ENCODE peak calls at places on chromosomes 4 and X, in nine cellular contexts. One of them, this sample, is unnamed.
A peak's percentile ranks its signal among the peaks of the same experiment; 100 is the strongest.

GRCh38 chr4:70709551-70710080 is 12.1 kb upstream of the RUFY3 start:
- DNase-seq in SK-N-SH: no peak
- DNase-seq in K562: no peak
- DNase-seq in suprapubic skin: no peak
- DNase-seq in ovary: no peak
- DNase-seq in stomach: no peak
- DNase-seq in A549: peak; percentile 37
- DNase-seq in transverse colon: no peak
- DNase-seq in HepG2: peak; percentile 54
- DNase-seq in this sample: no peak

GRCh38 chr4:74583066-74583700 is 138.2 kb downstream of the AREG start:
- DNase-seq in suprapubic skin: no peak
- DNase-seq in ovary: no peak
- DNase-seq in stomach: no peak
- DNase-seq in K562: no peak
- DNase-seq in transverse colon: no peak
- DNase-seq in SK-N-SH: no peak
- DNase-seq in HepG2: no peak
- DNase-seq in A549: peak; percentile 36
- DNase-seq in this sample: no peak

GRCh38 chr4:111991797-111992196 is 153.5 kb upstream of the FAM241A start:
- DNase-seq in transverse colon: no peak
- DNase-seq in K562: no peak
- DNase-seq in SK-N-SH: no peak
- DNase-seq in stomach: no peak
- DNase-seq in A549: peak; percentile 56
- DNase-seq in HepG2: no peak
- DNase-seq in ovary: no peak
- DNase-seq in suprapubic skin: no peak
- DNase-seq in this sample: peak; percentile 8

GRCh38 chrX:121307441-121307840 is 260.0 kb downstream of the GLUD2 start:
- DNase-seq in ovary: no peak
- DNase-seq in HepG2: no peak
- DNase-seq in K562: no peak
- DNase-seq in SK-N-SH: no peak
- DNase-seq in stomach: no peak
- DNase-seq in transverse colon: no peak
- DNase-seq in A549: no peak
- DNase-seq in suprapubic skin: no peak
- DNase-seq in this sample: no peak

GRCh38 chr4:179195887-179196286 is 1753.7 kb upstream of the AGA start:
- DNase-seq in suprapubic skin: no peak
- DNase-seq in K562: no peak
- DNase-seq in HepG2: no peak
- DNase-seq in stomach: no peak
- DNase-seq in ovary: no peak
- DNase-seq in A549: no peak
- DNase-seq in SK-N-SH: no peak
- DNase-seq in transverse colon: no peak
- DNase-seq in this sample: no peak

GRCh38 chr4:121567748-121568147 is 129.0 kb downstream of the ANXA5 start:
- DNase-seq in HepG2: no peak
- DNase-seq in stomach: no peak
- DNase-seq in A549: no peak
- DNase-seq in SK-N-SH: no peak
- DNase-seq in ovary: no peak
- DNase-seq in transverse colon: no peak
- DNase-seq in suprapubic skin: no peak
- DNase-seq in K562: no peak
- DNase-seq in this sample: no peak

GRCh38 chr4:53541577-53542206 is 49.6 kb downstream of the LNX1 start:
- DNase-seq in transverse colon: no peak
- DNase-seq in stomach: no peak
- DNase-seq in A549: no peak
- DNase-seq in HepG2: no peak
- DNase-seq in K562: no peak
- DNase-seq in suprapubic skin: no peak
- DNase-seq in ovary: no peak
- DNase-seq in SK-N-SH: peak; percentile 47
- DNase-seq in this sample: no peak

GRCh38 chr4:69995526-69996016 is at the start of gene STATH:
- DNase-seq in A549: no peak
- DNase-seq in SK-N-SH: no peak
- DNase-seq in K562: no peak
- DNase-seq in transverse colon: no peak
- DNase-seq in HepG2: no peak
- DNase-seq in suprapubic skin: no peak
- DNase-seq in stomach: no peak
- DNase-seq in ovary: no peak
- DNase-seq in this sample: no peak

GRCh38 chr4:61200991-61201526 is 933 bp downstream of the ADGRL3 start:
- DNase-seq in suprapubic skin: peak; percentile 40
- DNase-seq in ovary: peak; percentile 12
- DNase-seq in K562: no peak
- DNase-seq in HepG2: no peak
- DNase-seq in A549: no peak
- DNase-seq in SK-N-SH: peak; percentile 56
- DNase-seq in transverse colon: no peak
- DNase-seq in stomach: no peak
- DNase-seq in this sample: no peak

GRCh38 chr4:48986654-48987164 is 634 bp downstream of the CWH43 start:
- DNase-seq in ovary: no peak
- DNase-seq in SK-N-SH: no peak
- DNase-seq in stomach: no peak
- DNase-seq in suprapubic skin: no peak
- DNase-seq in HepG2: no peak
- DNase-seq in transverse colon: peak; percentile 37
- DNase-seq in K562: no peak
- DNase-seq in A549: no peak
- DNase-seq in this sample: no peak

GRCh38 chrX:111822191-111822590 is 53.8 kb upstream of the TRPC5OS start:
- DNase-seq in ovary: no peak
- DNase-seq in stomach: no peak
- DNase-seq in A549: no peak
- DNase-seq in HepG2: no peak
- DNase-seq in transverse colon: no peak
- DNase-seq in K562: no peak
- DNase-seq in SK-N-SH: no peak
- DNase-seq in suprapubic skin: no peak
- DNase-seq in this sample: no peak

GRCh38 chr4:5370286-5370685 is 319.0 kb downstream of the STK32B start:
- DNase-seq in stomach: no peak
- DNase-seq in HepG2: no peak
- DNase-seq in transverse colon: no peak
- DNase-seq in K562: no peak
- DNase-seq in SK-N-SH: no peak
- DNase-seq in ovary: no peak
- DNase-seq in suprapubic skin: no peak
- DNase-seq in A549: peak; percentile 85
- DNase-seq in this sample: no peak

GRCh38 chr4:6917445-6918241 is 8.0 kb downstream of the TBC1D14 start:
- DNase-seq in transverse colon: peak; percentile 95
- DNase-seq in SK-N-SH: peak; percentile 56
- DNase-seq in K562: peak; percentile 63
- DNase-seq in ovary: peak; percentile 71
- DNase-seq in HepG2: peak; percentile 95
- DNase-seq in stomach: peak; percentile 96
- DNase-seq in suprapubic skin: no peak
- DNase-seq in A549: peak; percentile 84
- DNase-seq in this sample: peak; percentile 49
- TF ChIP-seq EP300 in transverse colon: peak; percentile 86
- TF ChIP-seq EP300 in SK-N-SH: no peak
- TF ChIP-seq EP300 in K562: peak; percentile 58
- TF ChIP-seq EP300 in ovary: peak; percentile 20
- TF ChIP-seq EP300 in HepG2: peak; percentile 71
- TF ChIP-seq EP300 in stomach: no peak
- TF ChIP-seq EP300 in suprapubic skin: peak; percentile 54
- TF ChIP-seq EP300 in A549: no peak
- TF ChIP-seq EP300 in this sample: peak; percentile 56

GRCh38 chr4:148101235-148101634 is 341.0 kb downstream of the NR3C2 start:
- DNase-seq in ovary: no peak
- DNase-seq in K562: no peak
- DNase-seq in stomach: no peak
- DNase-seq in HepG2: no peak
- DNase-seq in A549: no peak
- DNase-seq in suprapubic skin: no peak
- DNase-seq in SK-N-SH: no peak
- DNase-seq in transverse colon: no peak
- DNase-seq in this sample: no peak

GRCh38 chr4:148108776-148109175 is 333.4 kb downstream of the NR3C2 start:
- DNase-seq in HepG2: no peak
- DNase-seq in A549: no peak
- DNase-seq in transverse colon: no peak
- DNase-seq in K562: no peak
- DNase-seq in ovary: no peak
- DNase-seq in SK-N-SH: no peak
- DNase-seq in suprapubic skin: no peak
- DNase-seq in stomach: no peak
- DNase-seq in this sample: no peak

GRCh38 chr4:148097811-148098210 is 344.4 kb downstream of the NR3C2 start:
- DNase-seq in A549: no peak
- DNase-seq in transverse colon: no peak
- DNase-seq in K562: no peak
- DNase-seq in stomach: no peak
- DNase-seq in suprapubic skin: no peak
- DNase-seq in SK-N-SH: no peak
- DNase-seq in ovary: no peak
- DNase-seq in HepG2: no peak
- DNase-seq in this sample: no peak

GRCh38 chr4:148109216-148109615 is 333.0 kb downstream of the NR3C2 start:
- DNase-seq in suprapubic skin: no peak
- DNase-seq in K562: no peak
- DNase-seq in transverse colon: no peak
- DNase-seq in SK-N-SH: no peak
- DNase-seq in ovary: no peak
- DNase-seq in HepG2: no peak
- DNase-seq in stomach: no peak
- DNase-seq in A549: no peak
- DNase-seq in this sample: no peak

GRCh38 chr4:148103647-148104355 is 338.4 kb downstream of the NR3C2 start:
- DNase-seq in suprapubic skin: no peak
- DNase-seq in K562: no peak
- DNase-seq in transverse colon: no peak
- DNase-seq in SK-N-SH: no peak
- DNase-seq in HepG2: no peak
- DNase-seq in A549: no peak
- DNase-seq in stomach: no peak
- DNase-seq in ovary: no peak
- DNase-seq in this sample: no peak
- TF ChIP-seq EP300 in suprapubic skin: no peak
- TF ChIP-seq EP300 in K562: no peak
- TF ChIP-seq EP300 in transverse colon: no peak
- TF ChIP-seq EP300 in SK-N-SH: no peak
- TF ChIP-seq EP300 in HepG2: no peak
- TF ChIP-seq EP300 in A549: no peak
- TF ChIP-seq EP300 in stomach: no peak
- TF ChIP-seq EP300 in ovary: no peak
- TF ChIP-seq EP300 in this sample: no peak

GRCh38 chr4:174631901-174632758 is 109.8 kb upstream of the HPGD start:
- DNase-seq in stomach: no peak
- DNase-seq in transverse colon: no peak
- DNase-seq in K562: peak; percentile 25
- DNase-seq in ovary: no peak
- DNase-seq in SK-N-SH: peak; percentile 19
- DNase-seq in A549: peak; percentile 62
- DNase-seq in suprapubic skin: no peak
- DNase-seq in HepG2: peak; percentile 20
- DNase-seq in this sample: no peak
- TF ChIP-seq EP300 in stomach: no peak
- TF ChIP-seq EP300 in transverse colon: no peak
- TF ChIP-seq EP300 in K562: no peak
- TF ChIP-seq EP300 in ovary: no peak
- TF ChIP-seq EP300 in SK-N-SH: no peak
- TF ChIP-seq EP300 in A549: no peak
- TF ChIP-seq EP300 in suprapubic skin: no peak
- TF ChIP-seq EP300 in HepG2: no peak
- TF ChIP-seq EP300 in this sample: no peak

GRCh38 chrX:115582035-115582870 is 21.3 kb downstream of the PLS3 start:
- DNase-seq in K562: no peak
- DNase-seq in ovary: no peak
- DNase-seq in A549: no peak
- DNase-seq in stomach: no peak
- DNase-seq in suprapubic skin: no peak
- DNase-seq in transverse colon: no peak
- DNase-seq in SK-N-SH: no peak
- DNase-seq in HepG2: no peak
- DNase-seq in this sample: no peak

GRCh38 chrX:115579786-115580294 is 18.9 kb downstream of the PLS3 start:
- DNase-seq in A549: no peak
- DNase-seq in suprapubic skin: no peak
- DNase-seq in K562: no peak
- DNase-seq in stomach: no peak
- DNase-seq in SK-N-SH: no peak
- DNase-seq in HepG2: no peak
- DNase-seq in ovary: no peak
- DNase-seq in transverse colon: no peak
- DNase-seq in this sample: no peak

GRCh38 chrX:115584715-115585114 is 23.7 kb downstream of the PLS3 start:
- DNase-seq in K562: no peak
- DNase-seq in transverse colon: no peak
- DNase-seq in SK-N-SH: no peak
- DNase-seq in suprapubic skin: no peak
- DNase-seq in A549: no peak
- DNase-seq in ovary: no peak
- DNase-seq in HepG2: no peak
- DNase-seq in stomach: no peak
- DNase-seq in this sample: no peak

GRCh38 chrX:115583730-115584004 is 22.7 kb downstream of the PLS3 start:
- DNase-seq in ovary: no peak
- DNase-seq in K562: no peak
- DNase-seq in A549: no peak
- DNase-seq in SK-N-SH: no peak
- DNase-seq in stomach: no peak
- DNase-seq in suprapubic skin: no peak
- DNase-seq in HepG2: no peak
- DNase-seq in transverse colon: no peak
- DNase-seq in this sample: no peak

DNA sequence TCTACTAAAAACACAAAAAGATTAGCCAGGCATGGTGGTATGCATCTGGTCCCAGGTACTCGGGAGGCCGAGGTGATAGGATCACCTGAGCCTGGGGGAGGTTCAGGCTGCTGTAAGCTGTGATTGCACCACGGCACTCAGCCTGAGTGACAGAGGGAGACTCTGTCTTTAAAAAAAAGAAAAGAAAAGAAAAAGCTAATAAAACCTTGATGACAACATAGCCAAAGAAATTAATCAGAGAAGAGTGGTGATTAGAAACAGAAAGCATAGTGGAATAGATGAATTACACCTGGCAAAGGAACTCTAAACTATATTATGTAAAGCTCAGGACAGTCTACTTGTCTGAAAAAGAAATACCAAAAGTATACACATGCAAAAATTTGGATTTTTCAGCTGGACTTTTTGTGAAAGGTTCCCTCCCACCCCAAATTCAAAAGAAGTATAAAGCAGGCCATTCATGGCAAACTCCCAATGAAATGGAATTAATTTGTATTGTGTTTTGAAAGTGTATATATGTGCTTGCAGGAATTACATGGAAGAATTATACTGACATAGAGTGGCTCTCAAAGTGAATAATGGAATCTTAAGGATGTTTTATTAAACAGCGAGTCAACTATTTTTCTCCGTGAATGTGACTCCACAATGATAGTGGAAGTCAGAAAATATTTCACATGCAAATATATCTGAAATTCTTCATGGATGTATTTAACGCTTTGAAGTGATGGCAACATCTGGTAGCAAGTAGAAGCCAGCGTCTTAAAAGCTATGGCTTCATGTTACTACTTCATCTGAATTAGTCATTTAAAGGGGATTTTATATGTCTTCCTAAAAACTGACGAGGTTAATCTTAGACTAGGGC is 22.1 kb downstream of the PLS3 start:
- DNase-seq in suprapubic skin: no peak
- DNase-seq in A549: no peak
- DNase-seq in transverse colon: no peak
- DNase-seq in HepG2: no peak
- DNase-seq in SK-N-SH: no peak
- DNase-seq in K562: no peak
- DNase-seq in stomach: no peak
- DNase-seq in ovary: no peak
- DNase-seq in this sample: no peak
- TF ChIP-seq EP300 in suprapubic skin: no peak
- TF ChIP-seq EP300 in A549: no peak
- TF ChIP-seq EP300 in transverse colon: no peak
- TF ChIP-seq EP300 in HepG2: no peak
- TF ChIP-seq EP300 in SK-N-SH: no peak
- TF ChIP-seq EP300 in K562: no peak
- TF ChIP-seq EP300 in stomach: no peak
- TF ChIP-seq EP300 in ovary: no peak
- TF ChIP-seq EP300 in this sample: no peak

This sample was measured in tibial nerve.